ENCODE peak calls at places on chromosomes 11 and 22, in seven cellular contexts. V is anterior cingulate cortex, B is NCI-H460, U is psoas muscle, O is WTC11, Y is substantia nigra, X is brain microvascular endothelial cell. W is an unnamed sample.

GRCh38 chr22:49975543-49976389 is 15.2 kb downstream of the PIM3 start:
- DNase-seq in V (no peak), B (no peak), U (peak), O (peak), Y (no peak), X (no peak), W (no peak)

GRCh38 chr22:38729946-38730345 is 24.2 kb downstream of the GTPBP1 start:
- DNase-seq in V (no peak), B (no peak), U (peak), O (no peak), Y (no peak), X (no peak), W (no peak)

GRCh38 chr11:34758262-34758661 is 137.4 kb downstream of the EHF start:
- DNase-seq in V (no peak), B (no peak), U (no peak), O (no peak), Y (no peak), X (no peak), W (no peak)

GRCh38 chr11:22670803-22671202 is 4.4 kb downstream of the GAS2 start:
- DNase-seq in V (no peak), B (peak), U (no peak), O (no peak), Y (no peak), X (no peak), W (no peak)

GRCh38 chr11:118180300-118180703 is 3.9 kb upstream of the SCN2B start:
- DNase-seq in V (peak), B (no peak), U (peak), O (peak), Y (peak), X (no peak), W (no peak)

GRCh38 chr11:33953289-33953688 is 61.4 kb upstream of the LMO2 start:
- DNase-seq in V (no peak), B (no peak), U (no peak), O (no peak), Y (no peak), X (no peak), W (no peak)

GRCh38 chr22:48926663-48927062 is 901.0 kb downstream of the BRD1 start:
- DNase-seq in V (no peak), B (no peak), U (no peak), O (no peak), Y (no peak), X (no peak), W (no peak)

GRCh38 chr11:120222916-120223315 is 12.1 kb downstream of the OAF start:
- DNase-seq in V (no peak), B (no peak), U (no peak), O (no peak), Y (no peak), X (no peak), W (no peak)

GRCh38 chr11:86676533-86677154 is 4.2 kb upstream of the ME3 start:
- DNase-seq in V (no peak), B (no peak), U (no peak), O (peak), Y (no peak), X (no peak), W (no peak)

GRCh38 chr22:26592368-26593015 is 2.6 kb upstream of the TPST2 start:
- DNase-seq in V (no peak), B (no peak), U (no peak), O (no peak), Y (no peak), X (no peak), W (no peak)

GRCh38 chr11:85889676-85890579 is 34.7 kb downstream of the CCDC83 start:
- DNase-seq in V (no peak), B (peak), U (no peak), O (no peak), Y (no peak), X (peak), W (peak)

GRCh38 chr11:93633835-93634234 is 27.6 kb upstream of the CEP295 start:
- DNase-seq in V (no peak), B (no peak), U (no peak), O (no peak), Y (no peak), X (no peak), W (no peak)

GRCh38 chr22:35498026-35498425 is 42.6 kb upstream of the RASD2 start:
- DNase-seq in V (no peak), B (peak), U (no peak), O (no peak), Y (no peak), X (no peak), W (no peak)

GRCh38 chr11:8090756-8091155 is 9.7 kb downstream of the TUB start:
- DNase-seq in V (no peak), B (peak), U (no peak), O (peak), Y (no peak), X (peak), W (no peak)

GRCh38 chr11:119827113-119827512 is 98.1 kb upstream of the NECTIN1 start:
- DNase-seq in V (no peak), B (no peak), U (no peak), O (no peak), Y (no peak), X (no peak), W (no peak)

GRCh38 chr11:95108159-95108611 is 18.5 kb downstream of the ENDOD1 start:
- DNase-seq in V (no peak), B (no peak), U (peak), O (no peak), Y (no peak), X (peak), W (no peak)

GRCh38 chr22:50089231-50090140 is at the start of gene MOV10L1:
- DNase-seq in V (no peak), B (no peak), U (no peak), O (no peak), Y (no peak), X (no peak), W (no peak)

GRCh38 chr11:19345848-19346681 is 105.3 kb upstream of the E2F8 start:
- DNase-seq in V (no peak), B (no peak), U (peak), O (peak), Y (peak), X (no peak), W (no peak)

GRCh38 chr22:38305481-38306448 is 11.5 kb downstream of the CSNK1E start:
- DNase-seq in V (no peak), B (no peak), U (no peak), O (peak), Y (no peak), X (no peak), W (no peak)

W was measured in HFFc6.